ENCODE peak calls at places on chromosomes 5 and 9, in five cellular contexts. R is HL-60, X is tibial artery, Y is NCI-H2029 treated with DMSO at 0.1 percent for 48 hours, P is KBM-7. A is an unnamed sample.

GRCh38 chr5:104755806-104756205 is 1193.2 kb upstream of the NUDT12 start:
- DNase-seq in R (no peak), X (no peak), Y (no peak), P (no peak), A (no peak)

GRCh38 chr5:67360047-67360446 is 163.4 kb upstream of the CD180 start:
- DNase-seq in R (no peak), X (no peak), Y (no peak), P (no peak), A (no peak)

GRCh38 chr5:2586016-2586715 is 165.3 kb downstream of the IRX2 start:
- DNase-seq in R (no peak), X (no peak), Y (no peak), P (no peak), A (no peak)

GRCh38 chr5:115398726-115399125 is 102.3 kb upstream of the CCDC112 start:
- DNase-seq in R (no peak), X (no peak), Y (no peak), P (no peak), A (no peak)

GRCh38 chr5:139387611-139388197 is 2.0 kb downstream of the MZB1 start:
- DNase-seq in R (no peak), X (no peak), Y (no peak), P (peak), A (no peak)

GRCh38 chr9:92970467-92970923 is 23.2 kb downstream of the FGD3 start:
- DNase-seq in R (no peak), X (no peak), Y (no peak), P (no peak), A (no peak)

GRCh38 chr5:115415143-115415491 is 118.7 kb upstream of the CCDC112 start:
- DNase-seq in R (no peak), X (no peak), Y (peak), P (no peak), A (no peak)

GRCh38 chr9:21031091-21031817 is at the start of gene HACD4:
- DNase-seq in R (peak), X (peak), Y (no peak), P (peak), A (no peak)

GRCh38 chr5:88792144-88792840 is 90.7 kb downstream of the MEF2C start:
- DNase-seq in R (no peak), X (no peak), Y (no peak), P (no peak), A (no peak)

GRCh38 chr9:8845376-8845775 is 1045.8 kb upstream of the DMAC1 start:
- DNase-seq in R (no peak), X (no peak), Y (no peak), P (no peak), A (no peak)

GRCh38 chr5:68249520-68249919 is 34.0 kb downstream of the PIK3R1 start:
- DNase-seq in R (no peak), X (no peak), Y (no peak), P (no peak), A (no peak)

GRCh38 chr5:96986450-96986849 is 50.6 kb downstream of the LNPEP start:
- DNase-seq in R (no peak), X (no peak), Y (no peak), P (no peak), A (no peak)

GRCh38 chr9:128619127-128619526 is 37.5 kb downstream of the DYNC2I2 start:
- DNase-seq in R (no peak), X (no peak), Y (peak), P (no peak), A (no peak)

GRCh38 chr9:107789001-107789710 is 299.6 kb upstream of the KLF4 start:
- DNase-seq in R (no peak), X (no peak), Y (no peak), P (no peak), A (no peak)

GRCh38 chr9:114677418-114677817 is 4.6 kb downstream of the TEX48 start:
- DNase-seq in R (no peak), X (no peak), Y (peak), P (peak), A (no peak)

A was measured in right atrium auricular region.